ENCODE peak calls at places on chromosome 7, in seven cellular contexts. H, A, I, V, L, D and E are unnamed samples. For H3K9me3, the result is how much of the 10 kb centered on the place peaks cover.

GRCh38 chr7:149621776-149622175 is 124.2 kb upstream of the ZNF746 start:
- DNase-seq in A (no peak), H (no peak), D (no peak), I (no peak), V (no peak), L (no peak), E (no peak)

GRCh38 chr7:131161103-131161502 is 166.6 kb upstream of the MKLN1 start:
- DNase-seq in D (no peak), H (no peak), L (no peak), I (no peak), A (no peak), V (no peak), E (no peak)

GRCh38 chr7:152636436-152636835 is 39.5 kb downstream of the XRCC2 start:
- DNase-seq in H (no peak), L (no peak), I (no peak), D (no peak), V (no peak), A (no peak), E (no peak)

GRCh38 chr7:81447351-81447952 is 322.4 kb downstream of the HGF start:
- DNase-seq in A (no peak), D (no peak), V (no peak), I (no peak), L (no peak), H (no peak), E (no peak)

GRCh38 chr7:86784765-86785164 is 141.1 kb downstream of the GRM3 start:
- DNase-seq in D (no peak), I (no peak), H (no peak), V (no peak), A (no peak), L (no peak), E (no peak)

GRCh38 chr7:114986805-114987204 is 64.9 kb downstream of the MDFIC start:
- DNase-seq in A (no peak), I (no peak), L (no peak), H (no peak), D (no peak), V (no peak), E (no peak)

GRCh38 chr7:67937717-67938191 is 941.1 kb downstream of the TYW1 start:
- DNase-seq in L (peak), D (peak), I (no peak), V (no peak), A (peak), H (peak), E (peak)

GRCh38 chr7:142696456-142697179 is 52.7 kb upstream of the PRSS1 start:
- DNase-seq in H (no peak), L (no peak), I (no peak), D (no peak), V (no peak), A (no peak), E (no peak)

GRCh38 chr7:1325646-1326510 is 93.2 kb downstream of the UNCX start:
- DNase-seq in L (no peak), V (no peak), D (no peak), A (no peak), H (peak), I (no peak), E (no peak)

GRCh38 chr7:114021135-114021534 is 102.3 kb upstream of the PPP1R3A start:
- DNase-seq in A (no peak), V (no peak), H (no peak), D (no peak), I (no peak), L (no peak), E (no peak)

GRCh38 chr7:138852469-138852868 is 54.5 kb upstream of the ATP6V0A4 start:
- DNase-seq in A (no peak), H (no peak), I (no peak), D (no peak), L (no peak), V (no peak), E (no peak)

GRCh38 chr7:36151921-36152755 is 916 bp upstream of the EEPD1 start:
- DNase-seq in D (no peak), A (no peak), L (no peak), H (no peak), V (no peak), I (no peak), E (no peak)

GRCh38 chr7:50664461-50664922 is 99.3 kb upstream of the DDC start:
- DNase-seq in H (no peak), V (peak), A (no peak), L (no peak), D (no peak), I (no peak), E (no peak)

GRCh38 chr7:73435471-73436009 is 2.0 kb downstream of the FZD9 start:
- DNase-seq in D (no peak), V (no peak), H (no peak), A (no peak), I (no peak), L (no peak), E (no peak)

GRCh38 chr7:94012748-94013147 is 8.6 kb upstream of the BET1 start:
- DNase-seq in A (no peak), H (no peak), V (no peak), I (no peak), D (no peak), L (no peak), E (no peak)

GRCh38 chr7:6419310-6419773 is 28.4 kb downstream of the DAGLB start:
- DNase-seq in L (peak), V (no peak), H (no peak), D (no peak), I (no peak), A (peak), E (no peak)

GRCh38 chr7:5470721-5471311 is 47.2 kb upstream of the TNRC18 start:
- DNase-seq in V (no peak), A (peak), I (no peak), H (no peak), D (no peak), L (peak), E (peak)

GRCh38 chr7:101899616-101900015 is 82.2 kb downstream of the CUX1 start:
- DNase-seq in V (no peak), A (no peak), I (no peak), D (no peak), L (no peak), H (peak), E (no peak)

GRCh38 chr7:135186261-135186540 is 15.7 kb upstream of the CYREN start:
- DNase-seq in I (no peak), H (no peak), V (no peak), A (no peak), D (no peak), L (no peak), E (no peak)

GRCh38 chr7:25989140-25989705 is 162.8 kb upstream of the NFE2L3 start:
- DNase-seq in A (no peak), I (no peak), D (no peak), V (no peak), H (no peak), L (no peak), E (no peak)

GRCh38 chr7:25995893-25996529 is 156.0 kb upstream of the NFE2L3 start:
- DNase-seq in H (no peak), V (no peak), A (no peak), I (no peak), D (no peak), L (no peak), E (no peak)

GRCh38 chr7:25995216-25995615 is 156.8 kb upstream of the NFE2L3 start:
- DNase-seq in V (no peak), I (no peak), L (no peak), H (no peak), A (no peak), D (no peak), E (no peak)

GRCh38 chr7:25998499-25998898 is 153.5 kb upstream of the NFE2L3 start:
- DNase-seq in A (no peak), V (no peak), D (no peak), H (no peak), I (no peak), L (no peak), E (no peak)

DNA sequence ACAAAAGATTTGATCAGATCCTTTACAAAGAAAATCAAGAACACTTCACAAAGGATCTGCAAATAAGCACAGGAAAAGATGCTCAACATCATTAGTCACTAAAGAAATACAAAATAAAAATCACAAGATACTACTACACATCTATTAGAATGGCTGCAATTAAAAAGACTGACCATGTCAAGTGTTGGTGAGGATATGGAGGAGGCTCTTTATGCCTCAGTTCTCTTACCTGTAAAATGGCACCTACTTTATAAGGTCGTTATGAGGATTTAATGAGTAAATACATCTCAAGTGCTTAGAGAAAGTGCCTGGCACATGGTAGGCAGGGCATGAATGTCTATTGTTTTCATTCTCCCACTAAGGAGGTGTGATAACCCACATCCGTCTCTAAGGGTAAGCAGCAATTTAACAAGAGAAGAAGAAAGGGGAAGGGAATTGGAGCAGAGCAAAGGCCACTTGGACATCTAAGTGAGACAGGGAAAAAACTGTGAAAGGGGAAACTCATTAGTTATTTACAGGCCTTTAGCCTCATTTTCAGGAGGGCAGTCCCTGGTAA is 157.5 kb upstream of the NFE2L3 start:
- DNase-seq in H (no peak), A (no peak), D (no peak), L (no peak), V (no peak), I (no peak), E (no peak)
- H3K9me3 ChIP-seq in H (under half), A (under half), D (under half), L (under half), V (under half), I (under half), E (under half)

GRCh38 chr7:158251061-158251965 is 336.3 kb downstream of the PTPRN2 start:
- DNase-seq in L (no peak), V (peak), D (no peak), H (no peak), I (no peak), A (no peak), E (peak)
- H3K9me3 ChIP-seq in L (under half), V (under half), D (under half), H (under half), I (under half), A (under half), E (under half)

GRCh38 chr7:64046041-64046389 is 781 bp downstream of the ZNF727 start:
- DNase-seq in I (no peak), V (no peak), H (no peak), D (no peak), L (peak), A (no peak), E (no peak)
- H3K9me3 ChIP-seq in I (under half), V (under half), H (under half), D (under half), L (under half), A (under half), E (under half)

DNA sequence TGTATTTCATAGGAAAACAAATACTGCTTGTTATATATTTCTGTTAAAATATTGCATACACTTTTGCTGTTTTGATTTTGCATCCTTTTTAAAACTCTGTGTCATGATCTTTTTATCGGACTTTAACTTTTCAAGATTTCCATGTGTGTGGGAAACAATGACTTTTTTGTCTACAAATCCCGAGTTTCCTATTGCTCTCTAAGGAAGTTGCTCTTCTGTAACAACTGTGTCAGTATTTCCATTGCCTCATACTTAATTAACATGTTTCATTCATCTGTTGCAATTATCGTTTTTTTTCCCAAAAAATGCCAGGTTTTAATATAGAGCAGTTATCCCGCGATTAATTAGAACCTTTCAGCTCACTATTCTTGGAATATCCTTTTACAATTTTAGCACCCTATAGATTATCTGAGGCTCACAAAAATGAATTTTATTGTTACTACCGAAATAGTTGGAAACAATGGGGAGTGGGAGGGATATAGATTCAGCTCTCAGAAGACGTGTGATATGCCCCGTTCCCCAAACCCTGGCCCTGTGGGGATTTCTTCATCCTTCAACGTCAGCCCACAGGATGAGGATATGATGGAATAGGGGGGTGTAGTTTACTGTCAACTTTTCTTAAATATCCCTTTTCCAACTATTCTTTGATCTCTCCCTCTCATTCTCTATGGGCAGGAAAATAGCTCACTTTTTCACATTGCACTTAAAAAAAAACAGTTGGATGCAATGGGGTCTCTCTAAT is 297.6 kb upstream of the IGFBP3 start:
- DNase-seq in A (no peak), H (no peak), I (no peak), D (no peak), L (no peak), V (no peak), E (no peak)
- H3K9me3 ChIP-seq in A (under half), H (under half), I (under half), D (under half), L (under half), V (under half), E (under half)

DNA sequence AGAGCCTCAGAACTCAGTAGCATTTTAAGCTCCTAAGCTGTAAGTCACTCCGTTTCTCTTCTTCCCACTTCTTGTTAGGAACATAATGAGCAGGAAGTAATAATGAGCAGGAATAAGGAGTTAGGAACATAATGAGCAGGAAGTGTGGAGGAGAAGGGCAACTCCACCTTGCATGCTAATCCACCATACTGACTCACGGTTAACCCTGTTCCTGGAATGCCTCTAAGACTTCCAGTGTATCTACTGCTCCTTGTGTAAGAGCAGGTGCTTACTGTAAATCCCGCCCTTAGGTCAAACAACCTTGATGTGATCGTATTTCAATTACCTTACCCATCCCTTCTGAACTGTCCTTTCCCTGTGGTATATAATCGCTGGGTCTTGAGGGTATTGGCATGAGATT is 528.7 kb downstream of the CALN1 start:
- DNase-seq in I (no peak), V (no peak), H (no peak), A (no peak), L (no peak), D (no peak), E (no peak)
- H3K9me3 ChIP-seq in I (under half), V (under half), H (under half), A (under half), L (under half), D (under half), E (under half)

GRCh38 chr7:30186725-30187124 is 51.9 kb downstream of the MTURN start:
- DNase-seq in H (no peak), V (no peak), A (no peak), L (no peak), I (no peak), D (no peak), E (no peak)
- H3K9me3 ChIP-seq in H (under half), V (under half), A (under half), L (under half), I (under half), D (under half), E (under half)

GRCh38 chr7:4352069-4352468 is 330.0 kb upstream of the FOXK1 start:
- DNase-seq in L (no peak), D (no peak), I (no peak), V (no peak), H (no peak), A (no peak), E (no peak)
- H3K9me3 ChIP-seq in L (under half), D (under half), I (under half), V (under half), H (under half), A (under half), E (under half)

DNA sequence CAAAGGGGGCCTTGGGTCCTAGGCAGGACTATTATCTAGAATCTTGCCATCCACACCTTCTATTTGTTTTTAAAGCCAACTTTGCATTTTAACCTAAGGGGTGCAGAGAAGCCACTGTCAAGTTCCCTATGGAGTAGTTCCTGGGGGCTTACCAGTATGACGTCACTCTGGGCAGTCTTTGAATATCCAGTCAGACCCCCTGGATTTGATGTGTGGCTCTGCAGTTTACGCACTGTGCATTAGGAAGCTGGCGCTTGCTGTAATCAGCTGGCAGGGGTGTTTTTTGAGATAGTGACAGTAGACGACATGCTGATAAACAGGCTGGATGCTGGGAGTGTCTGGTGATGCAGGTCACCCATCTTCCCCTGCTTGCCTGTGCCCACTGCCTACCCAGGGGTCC is 892.7 kb upstream of the ZNF722 start:
- DNase-seq in I (no peak), D (no peak), H (no peak), A (no peak), L (no peak), V (no peak), E (no peak)
- H3K9me3 ChIP-seq in I (under half), D (under half), H (under half), A (under half), L (half or more), V (under half), E (under half)

DNA sequence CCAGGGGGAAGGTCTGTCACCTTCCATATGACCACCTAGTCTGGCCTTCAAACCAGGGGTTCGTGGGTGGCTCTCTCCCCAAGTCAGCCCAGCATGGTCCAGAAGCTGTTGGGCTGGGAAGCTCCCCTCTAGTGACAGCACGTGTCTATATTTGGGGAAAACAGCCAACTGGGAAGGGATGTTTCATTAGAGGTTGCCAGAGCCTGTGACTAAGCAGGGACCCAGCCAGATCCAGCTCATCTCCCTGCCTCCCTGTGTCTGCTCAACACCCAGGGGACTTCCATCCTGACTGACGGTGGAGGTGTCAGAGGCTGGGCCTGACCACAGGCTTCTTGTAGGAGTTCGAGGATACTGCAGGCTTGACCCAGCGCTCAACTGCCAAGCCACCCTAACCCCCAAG is 10.5 kb downstream of the STYXL1 start:
- DNase-seq in I (no peak), H (no peak), L (no peak), D (no peak), A (no peak), V (no peak), E (peak)
- H3K9me3 ChIP-seq in I (under half), H (under half), L (under half), D (under half), A (under half), V (under half), E (under half)

GRCh38 chr7:83178796-83179195 is 16.1 kb upstream of the PCLO start:
- DNase-seq in I (no peak), V (no peak), L (no peak), D (no peak), A (no peak), H (no peak), E (no peak)
- H3K9me3 ChIP-seq in I (under half), V (under half), L (under half), D (under half), A (under half), H (under half), E (under half)